ENCODE peak calls at places on chromosomes 11 and 22, in six cellular contexts. Y, N, K, I, F and G are unnamed samples.

GRCh38 chr11:31607914-31608313 is 98.3 kb downstream of the ELP4 start:
- DNase-seq in Y (no peak), N (no peak), K (no peak), I (no peak), F (no peak), G (no peak)

GRCh38 chr11:134763030-134763388 is 351.0 kb upstream of the B3GAT1 start:
- DNase-seq in Y (no peak), N (no peak), K (peak; percentile 60), I (no peak), F (no peak), G (no peak)

GRCh38 chr22:38413085-38414008 is 41.7 kb downstream of the KCNJ4 start:
- DNase-seq in Y (peak; percentile 58), N (peak; percentile 46), K (peak; percentile 72), I (peak; percentile 53), F (no peak), G (peak; percentile 41)

GRCh38 chr11:15650105-15650938 is 535.6 kb downstream of the INSC start:
- DNase-seq in Y (peak; percentile 97), N (peak; percentile 87), K (peak; percentile 98), I (peak; percentile 96), F (peak; percentile 54), G (peak; percentile 93)

GRCh38 chr22:46673677-46674236 is 53.6 kb downstream of the GRAMD4 start:
- DNase-seq in Y (no peak), N (no peak), K (no peak), I (no peak), F (no peak), G (no peak)

GRCh38 chr22:30822216-30823014 is 127.7 kb downstream of the OSBP2 start:
- DNase-seq in Y (no peak), N (no peak), K (no peak), I (no peak), F (no peak), G (no peak)

GRCh38 chr11:1564535-1565172 is 7.4 kb downstream of the DUSP8 start:
- DNase-seq in Y (peak; percentile 77), N (peak; percentile 90), K (no peak), I (peak; percentile 75), F (peak; percentile 52), G (no peak)

GRCh38 chr11:120539681-120540369 is 28.3 kb downstream of the GRIK4 start:
- DNase-seq in Y (no peak), N (no peak), K (no peak), I (no peak), F (no peak), G (no peak)

GRCh38 chr22:48592488-48592887 is 1235.2 kb downstream of the BRD1 start:
- DNase-seq in Y (no peak), N (no peak), K (no peak), I (no peak), F (no peak), G (no peak)

GRCh38 chr11:110374921-110375320 is 54.8 kb upstream of the FDX1 start:
- DNase-seq in Y (no peak), N (no peak), K (no peak), I (no peak), F (no peak), G (no peak)

GRCh38 chr11:125123947-125124633 is 12.7 kb upstream of the TMEM218 start:
- DNase-seq in Y (peak; percentile 51), N (no peak), K (no peak), I (peak; percentile 32), F (peak; percentile 53), G (peak; percentile 74)

GRCh38 chr11:118612378-118612777 is 5.0 kb downstream of the PHLDB1 start:
- DNase-seq in Y (no peak), N (peak; percentile 16), K (no peak), I (peak; percentile 61), F (no peak), G (no peak)

GRCh38 chr11:67631427-67631826 is 1.7 kb upstream of the NUDT8 start:
- DNase-seq in Y (peak; percentile 74), N (peak; percentile 19), K (no peak), I (no peak), F (no peak), G (no peak)

GRCh38 chr11:35746356-35747153 is 84.0 kb downstream of the TRIM44 start:
- DNase-seq in Y (no peak), N (no peak), K (no peak), I (no peak), F (no peak), G (no peak)

GRCh38 chr22:36583546-36583945 is 54.6 kb upstream of the EIF3D start:
- DNase-seq in Y (no peak), N (no peak), K (no peak), I (no peak), F (no peak), G (no peak)
- TF ChIP-seq CTCF in Y (no peak), N (no peak), K (no peak), I (no peak), F (no peak), G (no peak)

GRCh38 chr11:126764221-126764620 is 236.3 kb downstream of the KIRREL3 start:
- DNase-seq in Y (no peak), N (no peak), K (no peak), I (no peak), F (no peak), G (no peak)
- TF ChIP-seq CTCF in Y (no peak), N (peak; percentile 8), K (no peak), I (no peak), F (no peak), G (no peak)

GRCh38 chr22:44085743-44086741 is 61.9 kb downstream of the PARVB start:
- DNase-seq in Y (peak; percentile 71), N (no peak), K (peak; percentile 94), I (peak; percentile 81), F (peak; percentile 64), G (peak; percentile 85)
- TF ChIP-seq CTCF in Y (no peak), N (no peak), K (peak; percentile 38), I (peak; percentile 67), F (peak; percentile 62), G (no peak)

GRCh38 chr11:45093761-45094455 is 52.5 kb upstream of the PRDM11 start:
- DNase-seq in Y (no peak), N (no peak), K (no peak), I (no peak), F (no peak), G (peak; percentile 16)

GRCh38 chr11:45090607-45091006 is 55.8 kb upstream of the PRDM11 start:
- DNase-seq in Y (no peak), N (no peak), K (no peak), I (no peak), F (no peak), G (no peak)

GRCh38 chr11:45089845-45090499 is 56.5 kb upstream of the PRDM11 start:
- DNase-seq in Y (no peak), N (no peak), K (no peak), I (no peak), F (no peak), G (no peak)

GRCh38 chr11:45092901-45093760 is 53.3 kb upstream of the PRDM11 start:
- DNase-seq in Y (no peak), N (no peak), K (no peak), I (no peak), F (no peak), G (peak; percentile 23)

DNA sequence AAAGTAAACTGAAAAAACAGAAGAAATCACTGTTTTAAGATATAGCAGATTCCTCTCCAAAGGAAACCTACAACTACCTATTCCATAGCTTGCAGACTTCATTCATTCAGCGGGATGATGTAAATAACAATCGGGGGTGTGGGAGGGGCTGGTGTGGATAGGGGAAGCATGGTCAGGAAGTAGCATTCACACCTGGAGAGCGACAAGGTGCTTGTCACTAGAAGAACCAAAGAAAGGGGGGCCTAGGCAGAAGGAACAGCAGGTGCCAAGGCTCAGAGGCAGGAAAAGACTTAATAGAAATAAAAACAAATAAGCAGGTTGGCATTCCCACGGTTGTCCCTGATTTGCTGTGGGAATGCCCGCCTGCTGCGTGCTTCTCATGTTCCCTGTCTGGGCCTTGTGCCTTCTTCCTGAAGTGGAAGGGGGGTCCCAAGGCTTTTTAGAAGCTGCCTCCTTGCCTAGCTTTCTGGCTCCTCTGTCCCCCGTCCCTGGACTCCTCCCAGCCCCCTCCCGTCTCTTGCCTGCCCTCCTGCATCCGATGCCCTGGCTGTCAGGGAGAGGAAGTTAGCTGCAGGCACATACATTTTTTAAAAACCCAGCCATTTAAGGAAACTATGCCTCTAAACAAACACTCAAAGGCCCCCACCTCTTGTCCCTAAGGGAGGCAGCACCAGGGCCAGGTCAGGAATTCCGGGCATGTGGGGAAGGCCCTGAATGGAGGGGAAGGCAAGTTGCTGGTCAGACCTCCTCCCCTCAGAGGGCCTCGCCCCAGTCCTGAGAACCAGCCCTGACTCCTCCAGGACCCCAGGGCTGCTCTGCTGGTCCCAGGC is 54.7 kb upstream of the PRDM11 start:
- DNase-seq in Y (no peak), N (no peak), K (no peak), I (no peak), F (no peak), G (no peak)
- TF ChIP-seq CTCF in Y (no peak), N (no peak), K (no peak), I (no peak), F (no peak), G (no peak)

DNA sequence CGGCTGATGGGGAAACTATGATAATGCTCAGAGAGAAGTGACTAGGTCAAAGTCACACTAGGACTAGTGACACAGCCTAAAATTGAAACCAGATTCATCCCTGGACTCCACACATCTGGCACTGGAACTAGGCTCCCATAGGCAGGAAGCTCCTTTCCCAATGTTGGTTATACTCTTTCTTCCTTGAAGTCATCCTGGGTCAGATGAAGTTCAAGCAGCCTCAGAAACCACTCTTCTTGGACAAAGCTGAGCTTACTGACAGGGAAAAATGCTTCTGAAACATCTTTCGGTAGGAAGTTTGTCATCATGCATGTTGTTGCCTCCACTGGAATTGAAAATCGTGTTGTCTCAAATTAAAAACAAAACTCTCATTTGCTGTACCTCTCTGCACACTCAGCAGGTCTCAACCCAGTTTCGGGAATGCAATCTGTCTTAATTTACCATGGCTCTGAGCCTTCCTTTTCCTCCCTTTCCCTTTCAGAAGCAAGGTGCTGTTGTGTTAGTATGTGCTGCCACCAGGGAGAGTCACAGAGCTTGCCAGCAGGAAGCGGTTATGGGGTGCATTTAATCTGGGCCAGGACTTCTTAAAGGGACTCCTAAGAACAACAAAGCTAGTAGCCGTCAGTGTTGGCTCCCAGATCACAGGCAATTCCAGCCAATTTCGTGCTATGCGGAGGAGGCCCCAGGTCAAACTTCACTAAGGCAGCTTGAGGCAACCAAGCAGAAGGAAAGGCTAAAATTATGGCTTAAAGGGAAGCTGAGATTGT is 384.8 kb downstream of the TENM4 start:
- DNase-seq in Y (no peak), N (no peak), K (no peak), I (no peak), F (no peak), G (no peak)
- TF ChIP-seq CTCF in Y (no peak), N (no peak), K (no peak), I (no peak), F (no peak), G (no peak)